ENCODE peak calls at places on chromosomes 7 and 10, in ten cellular contexts. U, B, Z, O, W, S, N, Y, K and T are unnamed samples.

GRCh38 chr10:104337985-104338735 is at the start of gene ITPRIP:
- DNase-seq in O (no peak), Y (peak), Z (peak), B (peak), W (peak), U (peak), N (no peak), S (no peak), K (peak), T (peak)

GRCh38 chr10:104254493-104255243 is at the start of gene GSTO1:
- DNase-seq in K (peak), U (peak), B (peak), O (no peak), Z (peak), S (peak), N (no peak), Y (no peak), W (peak), T (peak)

GRCh38 chr7:129311429-129311828 is 86.6 kb downstream of the AHCYL2 start:
- DNase-seq in U (no peak), S (no peak), B (no peak), Z (no peak), K (no peak), O (no peak), W (no peak), Y (no peak), N (no peak), T (no peak)

GRCh38 chr10:99540673-99541531 is 8.2 kb downstream of the NKX2-3 start:
- DNase-seq in U (no peak), Z (no peak), Y (no peak), S (no peak), N (no peak), K (no peak), B (peak), O (no peak), W (peak), T (no peak)

GRCh38 chr7:120170849-120171248 is 102.1 kb upstream of the KCND2 start:
- DNase-seq in B (no peak), W (no peak), Z (no peak), O (no peak), N (no peak), K (no peak), U (no peak), S (no peak), Y (no peak), T (no peak)

GRCh38 chr10:8416192-8416701 is 361.8 kb downstream of the GATA3 start:
- DNase-seq in U (peak), O (no peak), W (no peak), S (no peak), K (peak), N (no peak), Y (peak), Z (no peak), B (no peak), T (no peak)

GRCh38 chr7:151240942-151241754 is 7.3 kb downstream of the SMARCD3 start:
- DNase-seq in S (no peak), B (no peak), Z (no peak), O (no peak), W (no peak), N (no peak), K (no peak), Y (no peak), U (no peak), T (no peak)

GRCh38 chr10:103757531-103758293 is 97.7 kb downstream of the SH3PXD2A start:
- DNase-seq in N (no peak), Y (peak), K (no peak), W (no peak), O (no peak), B (peak), S (no peak), Z (no peak), U (no peak), T (peak)

GRCh38 chr10:70038926-70039325 is 13.7 kb upstream of the MACROH2A2 start:
- DNase-seq in N (no peak), Z (no peak), B (no peak), S (no peak), U (no peak), W (no peak), Y (no peak), O (no peak), K (no peak), T (no peak)

GRCh38 chr10:19833508-19833824 is 17.2 kb downstream of the PLXDC2 start:
- DNase-seq in K (no peak), W (no peak), N (no peak), O (no peak), S (no peak), Y (no peak), U (no peak), Z (no peak), B (no peak), T (no peak)

GRCh38 chr10:32031920-32032319 is 24.3 kb downstream of the KIF5B start:
- DNase-seq in K (no peak), B (no peak), O (no peak), Y (no peak), U (no peak), N (no peak), W (no peak), S (no peak), Z (no peak), T (no peak)

GRCh38 chr7:101915000-101915399 is 97.6 kb downstream of the CUX1 start:
- DNase-seq in Z (no peak), S (no peak), K (no peak), W (no peak), N (no peak), Y (no peak), U (no peak), B (no peak), O (no peak), T (no peak)

GRCh38 chr10:3487228-3487627 is 297.8 kb downstream of the KLF6 start:
- DNase-seq in Y (no peak), K (no peak), U (no peak), W (no peak), O (no peak), N (no peak), Z (no peak), S (no peak), B (no peak), T (no peak)

GRCh38 chr7:47580811-47581331 is 1.0 kb downstream of the TNS3 start:
- DNase-seq in Y (no peak), U (no peak), S (no peak), K (no peak), O (no peak), Z (no peak), N (no peak), W (no peak), B (no peak), T (no peak)

GRCh38 chr10:16816142-16816541 is 1.1 kb downstream of the RSU1 start:
- DNase-seq in W (no peak), S (no peak), O (no peak), N (no peak), Y (no peak), K (no peak), Z (no peak), U (no peak), B (peak), T (no peak)

GRCh38 chr7:157855016-157855415 is 518.2 kb downstream of the DNAJB6 start:
- DNase-seq in B (no peak), O (no peak), U (no peak), K (no peak), W (no peak), Y (no peak), N (no peak), S (no peak), Z (no peak), T (no peak)

GRCh38 chr7:24756545-24756988 is 697 bp downstream of the GSDME start:
- DNase-seq in N (no peak), U (no peak), W (no peak), Y (no peak), S (no peak), O (no peak), K (no peak), B (no peak), Z (no peak), T (no peak)